ENCODE peak calls at places on chromosome 5, in five cellular contexts. N is H9; E is CD4-positive, alpha-beta T cell; T is GM10248; K is coronary artery. M is an unnamed sample.

GRCh38 chr5:123790226-123790625 is 278.2 kb downstream of the CSNK1G3 start:
- DNase-seq in N (no peak), T (no peak), K (no peak), E (no peak), M (no peak)

GRCh38 chr5:143442398-143442797 is 38.9 kb upstream of the NR3C1 start:
- DNase-seq in T (no peak), E (no peak), K (no peak), N (no peak), M (no peak)

GRCh38 chr5:74903165-74903787 is 37.1 kb upstream of the FAM169A start:
- DNase-seq in K (no peak), E (peak; percentile 18), T (no peak), N (peak; percentile 92), M (peak; percentile 51)

GRCh38 chr5:119022773-119023172 is 34.4 kb upstream of the DTWD2 start:
- DNase-seq in T (no peak), N (no peak), K (no peak), E (no peak), M (no peak)

GRCh38 chr5:139849942-139850341 is 54.3 kb downstream of the PSD2 start:
- DNase-seq in T (no peak), N (no peak), E (no peak), K (no peak), M (no peak)

GRCh38 chr5:154265197-154265578 is 74.7 kb downstream of the GALNT10 start:
- DNase-seq in T (no peak), K (no peak), E (no peak), N (no peak), M (no peak)

GRCh38 chr5:98214240-98215051 is 559.0 kb upstream of the RGMB start:
- DNase-seq in T (no peak), K (no peak), E (no peak), N (no peak), M (no peak)

GRCh38 chr5:43041131-43041668 is 1.1 kb upstream of the ANXA2R start:
- DNase-seq in T (no peak), N (no peak), K (no peak), E (peak; percentile 46), M (no peak)

GRCh38 chr5:56356121-56356875 is 123.2 kb upstream of the ANKRD55 start:
- DNase-seq in K (no peak), N (no peak), T (no peak), E (no peak), M (no peak)

GRCh38 chr5:1807479-1808185 is 6.4 kb downstream of the NDUFS6 start:
- DNase-seq in N (no peak), T (no peak), K (peak; percentile 55), E (no peak), M (no peak)

GRCh38 chr5:69367697-69368279 is 1.5 kb downstream of the AK6 start:
- DNase-seq in N (no peak), K (no peak), T (no peak), E (no peak), M (no peak)

GRCh38 chr5:132427285-132428146 is 58.0 kb downstream of the SLC22A5 start:
- DNase-seq in T (peak; percentile 58), E (peak; percentile 69), K (no peak), N (no peak), M (no peak)
- TF ChIP-seq CTCF in T (no peak), E (no peak), K (no peak), N (no peak), M (no peak)

GRCh38 chr5:15496886-15497285 is 3.1 kb upstream of the FBXL7 start:
- DNase-seq in N (no peak), E (no peak), T (no peak), K (no peak), M (no peak)

GRCh38 chr5:15500326-15500958 is 462 bp downstream of the FBXL7 start:
- DNase-seq in N (peak; percentile 46), E (no peak), K (peak; percentile 81), T (no peak), M (peak; percentile 19)

GRCh38 chr5:15501057-15501791 is 1.2 kb downstream of the FBXL7 start:
- DNase-seq in K (peak; percentile 77), T (no peak), N (peak; percentile 75), E (no peak), M (peak; percentile 26)

GRCh38 chr5:15502208-15502607 is 2.2 kb downstream of the FBXL7 start:
- DNase-seq in K (no peak), N (no peak), T (no peak), E (no peak), M (no peak)

GRCh38 chr5:15499528-15500325 is at the start of gene FBXL7:
- DNase-seq in N (peak; percentile 81), K (peak; percentile 87), T (peak; percentile 13), E (no peak), M (peak; percentile 66)
- TF ChIP-seq CTCF in N (peak; percentile 10), K (no peak), T (no peak), E (no peak), M (no peak)

DNA sequence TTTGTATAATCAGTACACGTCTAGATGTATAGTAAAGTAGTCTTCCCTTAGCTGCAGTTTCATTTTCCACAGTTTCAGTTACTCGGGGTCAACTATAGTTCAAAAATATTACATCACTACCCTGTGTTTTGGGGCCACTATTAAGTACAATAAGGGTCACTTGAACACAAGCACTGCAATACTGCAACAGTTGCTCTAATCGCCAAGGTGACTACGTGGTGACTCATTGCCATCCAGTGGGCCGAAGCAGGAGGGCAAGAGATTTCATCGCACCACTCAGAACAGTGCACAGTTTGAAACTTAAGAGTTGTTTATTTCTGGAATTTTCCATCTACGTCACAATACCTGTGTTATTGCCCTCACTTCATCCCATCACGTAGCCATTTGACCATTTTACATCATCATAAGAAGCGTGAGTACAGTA is at the start of gene ARL14EPL:
- DNase-seq in T (peak; percentile 39), N (no peak), E (no peak), K (no peak), M (no peak)
- TF ChIP-seq CTCF in T (peak; percentile 32), N (peak; percentile 48), E (no peak), K (no peak), M (peak; percentile 13)

DNA sequence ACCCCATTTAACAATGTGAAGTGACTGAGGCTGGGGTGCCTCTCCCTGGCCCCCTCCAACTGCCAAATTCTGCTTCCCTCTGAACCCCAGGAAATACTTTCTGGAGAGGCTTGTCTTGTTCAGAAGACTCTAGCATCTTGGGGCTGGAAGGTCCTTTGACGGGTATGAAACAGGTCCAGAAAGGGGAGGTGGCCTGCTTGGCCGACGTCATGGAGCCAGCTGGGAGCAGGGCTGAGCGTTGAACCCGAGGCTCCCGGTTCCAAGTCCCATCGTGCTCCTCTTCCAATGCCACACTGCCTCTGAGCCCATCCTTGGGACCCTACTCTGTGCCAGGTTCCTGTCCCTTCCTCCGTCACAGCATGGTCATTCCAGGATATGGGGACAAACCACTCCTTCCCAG is 46.9 kb downstream of the NDST1 start:
- DNase-seq in N (no peak), E (no peak), T (no peak), K (no peak), M (no peak)
- TF ChIP-seq CTCF in N (no peak), E (no peak), T (no peak), K (no peak), M (no peak)

DNA sequence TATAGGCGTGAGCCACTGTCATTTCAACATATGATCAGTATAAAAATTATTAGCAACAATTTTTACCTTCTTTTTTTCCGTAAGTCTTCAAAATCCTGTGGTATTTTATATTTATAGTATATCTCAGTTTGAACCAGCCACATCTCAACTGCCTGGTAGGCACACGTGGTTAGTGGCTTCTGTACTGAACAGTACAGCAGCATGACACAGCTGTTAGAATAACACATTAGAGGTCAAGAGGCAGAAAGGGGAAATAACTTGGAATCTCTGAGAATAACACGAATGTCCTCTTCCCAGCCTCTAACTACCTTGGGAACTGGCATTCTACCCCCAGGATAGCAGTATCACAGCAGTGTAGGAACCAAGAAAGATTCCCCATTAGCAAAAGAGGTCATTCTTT is 108.5 kb upstream of the IQGAP2 start:
- DNase-seq in K (no peak), E (no peak), N (no peak), T (no peak), M (no peak)
- TF ChIP-seq CTCF in K (no peak), E (no peak), N (no peak), T (no peak), M (no peak)

GRCh38 chr5:160188968-160189319 is 40.4 kb upstream of the FABP6 start:
- DNase-seq in T (no peak), E (no peak), N (no peak), K (no peak), M (no peak)

GRCh38 chr5:160187091-160187490 is 42.2 kb upstream of the FABP6 start:
- DNase-seq in N (peak; percentile 52), T (no peak), E (no peak), K (no peak), M (no peak)

GRCh38 chr5:160186480-160186879 is 42.8 kb upstream of the FABP6 start:
- DNase-seq in E (no peak), N (no peak), K (no peak), T (no peak), M (no peak)

GRCh38 chr5:160185954-160186353 is 43.4 kb upstream of the FABP6 start:
- DNase-seq in N (no peak), T (no peak), E (no peak), K (no peak), M (no peak)

DNA sequence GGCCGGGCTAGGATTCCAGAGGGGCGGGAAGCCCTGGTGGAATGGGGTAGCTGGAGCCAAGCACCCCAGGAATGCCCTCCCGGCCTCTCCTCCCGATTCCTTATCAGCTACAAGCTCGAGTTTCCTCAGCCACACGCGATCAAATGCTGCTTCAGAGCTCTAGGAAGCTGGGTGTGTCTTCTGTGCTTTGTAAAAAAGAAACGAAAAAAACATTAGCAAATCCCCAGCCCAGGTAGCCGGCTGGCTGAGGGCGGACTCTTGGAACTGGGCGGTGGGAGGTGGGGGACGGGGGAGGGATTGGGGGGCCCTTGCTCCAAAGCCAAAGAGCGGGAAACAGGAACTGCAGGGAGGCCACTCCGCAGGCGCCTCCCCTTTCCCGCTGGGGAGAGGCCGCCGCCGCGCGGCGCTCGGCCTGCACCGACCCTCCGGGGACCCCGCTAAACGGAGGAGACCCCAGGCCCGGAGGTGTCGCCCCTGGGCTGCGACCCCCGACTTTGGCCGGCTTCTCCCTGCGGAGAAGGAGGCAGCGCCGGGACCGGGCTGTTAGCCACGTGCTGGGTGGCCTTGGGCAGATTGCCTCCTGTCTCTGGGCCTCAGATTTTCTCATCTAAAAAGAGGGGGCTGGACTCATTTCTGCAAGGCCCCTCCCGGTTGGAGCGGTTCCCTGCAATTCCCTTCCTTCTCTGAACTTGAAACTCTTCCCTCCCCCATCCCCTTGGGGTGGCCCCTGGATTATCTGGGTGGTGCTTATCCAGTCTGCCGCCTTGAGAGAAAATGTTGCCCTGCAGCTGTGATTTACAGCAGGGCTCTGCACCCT is 40.9 kb upstream of the FABP6 start:
- DNase-seq in N (peak; percentile 79), E (no peak), K (peak; percentile 76), T (peak; percentile 53), M (peak; percentile 33)
- TF ChIP-seq CTCF in N (no peak), E (no peak), K (no peak), T (no peak), M (no peak)

GRCh38 chr5:120817044-120817985 is 353.2 kb downstream of the PRR16 start:
- DNase-seq in T (no peak), E (no peak), N (peak; percentile 50), K (no peak), M (no peak)
- TF ChIP-seq CTCF in T (peak; percentile 4), E (no peak), N (peak; percentile 80), K (no peak), M (peak; percentile 50)

M was measured in progenitor cell of endocrine pancreas.